ENCODE peak calls at places on chromosomes 16 and 17, in ten cellular contexts. D is dorsolateral prefrontal cortex, Z is skeletal muscle cell, M is BJ, N is fibroblast of mammary gland, K is psoas muscle, V is OCI-LY7, E is ascending aorta, G is GM12865, A is mesenchymal stem cell. F is an unnamed sample.

GRCh38 chr17:13351046-13351445 is 250.7 kb downstream of the HS3ST3A1 start:
- DNase-seq in D (no peak), Z (peak; percentile 65), M (peak; percentile 47), N (peak; percentile 88), K (no peak), V (no peak), E (no peak), G (no peak), A (no peak), F (no peak)

GRCh38 chr17:17424552-17424951 is 52.2 kb upstream of the MED9 start:
- DNase-seq in D (no peak), Z (no peak), M (no peak), N (no peak), K (no peak), V (peak; percentile 30), E (no peak), G (no peak), A (no peak), F (no peak)

GRCh38 chr17:17675925-17676534 is 5.2 kb upstream of the RAI1 start:
- DNase-seq in D (no peak), Z (no peak), M (no peak), N (peak; percentile 43), K (no peak), V (peak; percentile 86), E (no peak), G (peak; percentile 85), A (peak; percentile 59), F (no peak)

GRCh38 chr17:32871736-32872135 is 5.2 kb downstream of the MYO1D start:
- DNase-seq in D (no peak), Z (no peak), M (no peak), N (no peak), K (no peak), V (no peak), E (no peak), G (no peak), A (no peak), F (no peak)

GRCh38 chr17:39738568-39738901 is 797 bp downstream of the GRB7 start:
- DNase-seq in D (no peak), Z (no peak), M (no peak), N (no peak), K (no peak), V (no peak), E (no peak), G (no peak), A (no peak), F (peak; percentile 48)

GRCh38 chr17:3843935-3844516 is 2.0 kb downstream of the NCBP3 start:
- DNase-seq in D (no peak), Z (no peak), M (no peak), N (peak; percentile 34), K (no peak), V (peak; percentile 72), E (no peak), G (peak; percentile 68), A (peak; percentile 43), F (peak; percentile 53)

GRCh38 chr17:79937981-79938695 is 97.5 kb downstream of the TBC1D16 start:
- DNase-seq in D (no peak), Z (no peak), M (no peak), N (no peak), K (no peak), V (no peak), E (no peak), G (no peak), A (no peak), F (peak; percentile 67)

GRCh38 chr16:57564571-57565270 is 22.3 kb downstream of the ADGRG5 start:
- DNase-seq in D (no peak), Z (no peak), M (no peak), N (peak; percentile 51), K (no peak), V (no peak), E (no peak), G (no peak), A (peak; percentile 51), F (no peak)

GRCh38 chr16:72291531-72291981 is 119.6 kb upstream of the PMFBP1 start:
- DNase-seq in D (no peak), Z (peak; percentile 91), M (peak; percentile 97), N (peak; percentile 97), K (no peak), V (no peak), E (no peak), G (no peak), A (peak; percentile 89), F (no peak)

GRCh38 chr16:35173295-35173694 is 1713.9 kb downstream of the TP53TG3F start:
- DNase-seq in D (no peak), Z (no peak), M (no peak), N (no peak), K (no peak), V (no peak), E (no peak), G (no peak), A (no peak), F (no peak)

GRCh38 chr16:85402910-85403692 is 210.0 kb upstream of the GSE1 start:
- DNase-seq in D (no peak), Z (peak; percentile 62), M (no peak), N (peak; percentile 48), K (peak; percentile 48), V (no peak), E (no peak), G (no peak), A (peak; percentile 70), F (peak; percentile 68)

GRCh38 chr17:5510776-5511175 is 24.4 kb downstream of the MIS12 start:
- DNase-seq in D (no peak), Z (no peak), M (no peak), N (no peak), K (no peak), V (no peak), E (no peak), G (no peak), A (no peak), F (no peak)

GRCh38 chr16:49468611-49469322 is 95.2 kb downstream of the C16orf78 start:
- DNase-seq in D (no peak), Z (no peak), M (no peak), N (no peak), K (no peak), V (peak; percentile 82), E (no peak), G (no peak), A (no peak), F (no peak)

GRCh38 chr16:22077700-22078313 is 14.5 kb upstream of the VWA3A start:
- DNase-seq in D (peak; percentile 53), Z (no peak), M (no peak), N (peak; percentile 67), K (peak; percentile 48), V (peak; percentile 74), E (peak; percentile 70), G (peak; percentile 77), A (peak; percentile 68), F (peak; percentile 66)

GRCh38 chr17:82134101-82134500 is 36.1 kb upstream of the FASN start:
- DNase-seq in D (no peak), Z (peak; percentile 72), M (no peak), N (peak; percentile 53), K (peak; percentile 36), V (no peak), E (no peak), G (no peak), A (peak; percentile 76), F (no peak)

GRCh38 chr17:50631195-50631907 is 3.3 kb upstream of the ABCC3 start:
- DNase-seq in D (no peak), Z (peak; percentile 13), M (no peak), N (peak; percentile 56), K (no peak), V (no peak), E (no peak), G (no peak), A (no peak), F (no peak)

GRCh38 chr16:85983606-85984005 is 84.6 kb downstream of the IRF8 start:
- DNase-seq in D (no peak), Z (no peak), M (no peak), N (no peak), K (no peak), V (no peak), E (no peak), G (no peak), A (no peak), F (peak; percentile 70)

DNA sequence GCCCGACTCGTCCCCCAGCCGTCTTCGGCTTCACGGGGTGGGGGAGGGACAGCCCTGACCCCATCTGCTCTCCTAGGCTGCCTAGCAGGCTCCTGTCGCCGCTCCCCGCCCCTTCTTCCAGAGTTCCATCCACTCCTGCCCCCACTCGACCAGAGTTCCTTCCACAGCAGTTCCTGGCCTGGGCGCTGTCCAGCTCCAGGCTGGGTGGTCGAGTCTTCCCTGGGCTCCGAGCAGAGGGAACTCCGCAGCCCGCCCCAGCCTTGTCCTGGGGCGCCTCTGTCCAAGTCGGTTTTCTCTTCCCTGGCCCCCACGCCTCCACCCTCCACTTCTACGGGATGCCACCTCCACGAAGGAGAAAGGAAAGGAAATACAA is 1.4 kb downstream of the PYY start:
- DNase-seq in D (no peak), Z (no peak), M (no peak), N (no peak), K (no peak), V (no peak), E (no peak), G (no peak), A (peak; percentile 23), F (no peak)
- H3K4me3 ChIP-seq in D (no peak overlapping the region), Z (no peak overlapping the region), M (no peak overlapping the region), N (no peak overlapping the region), K (no peak overlapping the region), V (no peak overlapping the region), E (no peak overlapping the region), G (no peak overlapping the region), A (peak overlapping the region; percentile 6), F (no peak overlapping the region)

GRCh38 chr17:35557353-35557752 is 3.3 kb downstream of the SLFN14 start:
- DNase-seq in D (no peak), Z (no peak), M (no peak), N (no peak), K (no peak), V (no peak), E (no peak), G (no peak), A (no peak), F (no peak)
- H3K4me3 ChIP-seq in D (no peak overlapping the region), Z (no peak overlapping the region), M (no peak overlapping the region), N (no peak overlapping the region), K (no peak overlapping the region), V (no peak overlapping the region), E (no peak overlapping the region), G (no peak overlapping the region), A (no peak overlapping the region), F (no peak overlapping the region)

GRCh38 chr16:20906225-20906870 is 5.8 kb downstream of the LYRM1 start:
- DNase-seq in D (no peak), Z (peak; percentile 74), M (peak; percentile 93), N (peak; percentile 93), K (no peak), V (no peak), E (peak; percentile 76), G (no peak), A (peak; percentile 77), F (no peak)
- H3K4me3 ChIP-seq in D (no peak overlapping the region), Z (no peak overlapping the region), M (no peak overlapping the region), N (no peak overlapping the region), K (no peak overlapping the region), V (no peak overlapping the region), E (no peak overlapping the region), G (no peak overlapping the region), A (peak overlapping the region; percentile 60), F (no peak overlapping the region)

DNA sequence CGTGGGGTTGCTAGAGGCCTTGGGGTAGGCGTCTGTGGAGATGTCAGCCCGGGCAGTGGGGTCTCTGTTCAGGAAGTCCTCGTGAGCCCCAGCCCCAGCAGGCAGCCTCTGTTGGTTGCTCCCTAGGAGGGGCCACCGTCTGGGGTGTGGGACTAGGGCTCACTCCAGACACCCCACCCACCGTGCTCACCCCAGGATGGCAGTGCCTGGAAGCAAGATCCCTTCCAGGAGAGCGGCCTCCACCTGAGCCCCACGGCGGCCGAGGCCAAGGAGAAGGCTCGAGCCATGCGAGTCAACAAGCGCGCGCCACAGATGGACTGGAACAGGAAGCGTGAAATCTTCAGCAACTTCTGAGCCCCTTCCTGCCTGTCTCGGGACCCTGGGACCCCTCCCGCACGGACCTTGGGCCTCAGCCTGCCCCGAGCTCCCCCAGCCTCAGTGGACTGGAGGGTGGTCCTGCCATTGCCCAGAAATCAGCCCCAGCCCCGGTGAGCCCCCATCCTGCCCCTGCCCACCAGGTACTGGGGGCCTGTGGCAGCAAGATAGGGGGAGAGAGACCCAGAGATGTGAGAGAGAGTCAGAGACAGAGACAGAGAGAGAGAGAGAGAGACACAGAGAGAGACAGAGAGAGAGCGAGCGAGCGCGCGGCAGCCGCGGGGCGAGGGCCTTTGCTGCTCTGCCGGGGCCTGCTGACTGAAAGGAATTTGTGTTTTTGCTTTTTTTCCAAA is 9.8 kb downstream of the NTHL1 start:
- DNase-seq in D (no peak), Z (no peak), M (no peak), N (no peak), K (no peak), V (no peak), E (no peak), G (no peak), A (no peak), F (no peak)
- H3K4me3 ChIP-seq in D (no peak overlapping the region), Z (no peak overlapping the region), M (no peak overlapping the region), N (no peak overlapping the region), K (peak overlapping the region; percentile 53), V (no peak overlapping the region), E (no peak overlapping the region), G (no peak overlapping the region), A (no peak overlapping the region), F (no peak overlapping the region)

F was measured in right cardiac atrium.